ENCODE peak calls at places on chromosomes 5 and 9, in five cellular contexts. One of them, this sample, is unnamed.

GRCh38 chr5:15598294-15598902 is 98.4 kb downstream of the FBXL7 start:
- DNase-seq in neuronal stem cell: peak; percentile 14
- DNase-seq in tibial artery: no peak
- DNase-seq in epithelial cell of esophagus: peak; percentile 30
- DNase-seq in Peyer's patch: no peak
- DNase-seq in this sample: no peak

GRCh38 chr5:180281706-180282105 is 10.2 kb downstream of the MAPK9 start:
- DNase-seq in neuronal stem cell: no peak
- DNase-seq in tibial artery: no peak
- DNase-seq in epithelial cell of esophagus: no peak
- DNase-seq in Peyer's patch: no peak
- DNase-seq in this sample: no peak

GRCh38 chr9:38339087-38339486 is 53.4 kb upstream of the ALDH1B1 start:
- DNase-seq in neuronal stem cell: no peak
- DNase-seq in tibial artery: no peak
- DNase-seq in epithelial cell of esophagus: peak; percentile 9
- DNase-seq in Peyer's patch: no peak
- DNase-seq in this sample: no peak

GRCh38 chr9:117413346-117414219 is 1.3 kb downstream of the ASTN2 start:
- DNase-seq in neuronal stem cell: peak; percentile 48
- DNase-seq in tibial artery: no peak
- DNase-seq in epithelial cell of esophagus: no peak
- DNase-seq in Peyer's patch: no peak
- DNase-seq in this sample: no peak

GRCh38 chr5:24245821-24246220 is 399.0 kb downstream of the CDH10 start:
- DNase-seq in neuronal stem cell: no peak
- DNase-seq in tibial artery: no peak
- DNase-seq in epithelial cell of esophagus: no peak
- DNase-seq in Peyer's patch: no peak
- DNase-seq in this sample: no peak

GRCh38 chr5:80184235-80185023 is 71.4 kb downstream of the SERINC5 start:
- DNase-seq in neuronal stem cell: no peak
- DNase-seq in tibial artery: no peak
- DNase-seq in epithelial cell of esophagus: peak; percentile 63
- DNase-seq in Peyer's patch: no peak
- DNase-seq in this sample: no peak

GRCh38 chr9:13860926-13861325 is 453.0 kb downstream of the NFIB start:
- DNase-seq in neuronal stem cell: no peak
- DNase-seq in tibial artery: no peak
- DNase-seq in epithelial cell of esophagus: no peak
- DNase-seq in Peyer's patch: no peak
- DNase-seq in this sample: no peak

GRCh38 chr5:132677682-132678400 is 4.1 kb downstream of the IL4 start:
- DNase-seq in neuronal stem cell: no peak
- DNase-seq in tibial artery: no peak
- DNase-seq in epithelial cell of esophagus: no peak
- DNase-seq in Peyer's patch: no peak
- DNase-seq in this sample: no peak

GRCh38 chr9:95044731-95045508 is 272.6 kb downstream of the FANCC start:
- DNase-seq in neuronal stem cell: peak; percentile 69
- DNase-seq in tibial artery: no peak
- DNase-seq in epithelial cell of esophagus: peak; percentile 71
- DNase-seq in Peyer's patch: peak; percentile 83
- DNase-seq in this sample: no peak

GRCh38 chr9:2026598-2026997 is 11.5 kb downstream of the SMARCA2 start:
- DNase-seq in neuronal stem cell: no peak
- DNase-seq in tibial artery: no peak
- DNase-seq in epithelial cell of esophagus: no peak
- DNase-seq in Peyer's patch: no peak
- DNase-seq in this sample: no peak

GRCh38 chr5:56737002-56737621 is 78.2 kb upstream of the MAP3K1 start:
- DNase-seq in neuronal stem cell: no peak
- DNase-seq in tibial artery: peak; percentile 29
- DNase-seq in epithelial cell of esophagus: peak; percentile 22
- DNase-seq in Peyer's patch: no peak
- DNase-seq in this sample: no peak

GRCh38 chr9:99811172-99811571 is 10.5 kb upstream of the NR4A3 start:
- DNase-seq in neuronal stem cell: no peak
- DNase-seq in tibial artery: no peak
- DNase-seq in epithelial cell of esophagus: no peak
- DNase-seq in Peyer's patch: no peak
- DNase-seq in this sample: no peak

GRCh38 chr5:74392698-74393431 is 247.7 kb downstream of the ENC1 start:
- DNase-seq in neuronal stem cell: no peak
- DNase-seq in tibial artery: no peak
- DNase-seq in epithelial cell of esophagus: peak; percentile 51
- DNase-seq in Peyer's patch: no peak
- DNase-seq in this sample: no peak

GRCh38 chr5:109192543-109193281 is 217.1 kb downstream of the PJA2 start:
- DNase-seq in neuronal stem cell: no peak
- DNase-seq in tibial artery: no peak
- DNase-seq in epithelial cell of esophagus: no peak
- DNase-seq in Peyer's patch: no peak
- DNase-seq in this sample: no peak

GRCh38 chr5:180347651-180348050 is 5.5 kb downstream of the GFPT2 start:
- DNase-seq in neuronal stem cell: no peak
- DNase-seq in tibial artery: no peak
- DNase-seq in epithelial cell of esophagus: no peak
- DNase-seq in Peyer's patch: no peak
- DNase-seq in this sample: no peak

GRCh38 chr5:177569894-177570293 is 15.5 kb upstream of the FAM193B start:
- DNase-seq in neuronal stem cell: no peak
- DNase-seq in tibial artery: no peak
- DNase-seq in epithelial cell of esophagus: no peak
- DNase-seq in Peyer's patch: no peak
- DNase-seq in this sample: no peak

GRCh38 chr5:75052461-75053285 is at the start of gene GCNT4:
- DNase-seq in neuronal stem cell: peak; percentile 51
- DNase-seq in tibial artery: peak; percentile 30
- DNase-seq in epithelial cell of esophagus: peak; percentile 67
- DNase-seq in Peyer's patch: peak; percentile 72
- DNase-seq in this sample: no peak

GRCh38 chr9:77648458-77649108 is 461 bp upstream of the GNA14 start:
- DNase-seq in neuronal stem cell: peak; percentile 14
- DNase-seq in tibial artery: peak; percentile 31
- DNase-seq in epithelial cell of esophagus: peak; percentile 37
- DNase-seq in Peyer's patch: peak; percentile 78
- DNase-seq in this sample: peak; percentile 80

GRCh38 chr5:91110709-91111108 is 272.4 kb downstream of the ARRDC3 start:
- DNase-seq in neuronal stem cell: no peak
- DNase-seq in tibial artery: no peak
- DNase-seq in epithelial cell of esophagus: no peak
- DNase-seq in Peyer's patch: no peak
- DNase-seq in this sample: no peak

GRCh38 chr9:83992901-83993300 is 12.3 kb downstream of the RMI1 start:
- DNase-seq in neuronal stem cell: no peak
- DNase-seq in tibial artery: no peak
- DNase-seq in epithelial cell of esophagus: no peak
- DNase-seq in Peyer's patch: no peak
- DNase-seq in this sample: no peak

GRCh38 chr5:142740474-142740873 is 29.7 kb upstream of the ARHGAP26 start:
- DNase-seq in neuronal stem cell: no peak
- DNase-seq in tibial artery: no peak
- DNase-seq in epithelial cell of esophagus: peak; percentile 72
- DNase-seq in Peyer's patch: no peak
- DNase-seq in this sample: no peak

GRCh38 chr5:87410941-87411340 is 1.8 kb downstream of the CCNH start:
- DNase-seq in neuronal stem cell: no peak
- DNase-seq in tibial artery: no peak
- DNase-seq in epithelial cell of esophagus: no peak
- DNase-seq in Peyer's patch: no peak
- DNase-seq in this sample: no peak

GRCh38 chr5:56522972-56523371 is 289.8 kb upstream of the ANKRD55 start:
- DNase-seq in neuronal stem cell: no peak
- DNase-seq in tibial artery: peak; percentile 66
- DNase-seq in epithelial cell of esophagus: no peak
- DNase-seq in Peyer's patch: no peak
- DNase-seq in this sample: no peak

GRCh38 chr9:133441571-133441970 is 18.2 kb upstream of the CACFD1 start:
- DNase-seq in neuronal stem cell: no peak
- DNase-seq in tibial artery: no peak
- DNase-seq in epithelial cell of esophagus: no peak
- DNase-seq in Peyer's patch: no peak
- DNase-seq in this sample: no peak